ENCODE peak calls at places on chromosomes 5 and 9, in nine cellular contexts. V is A549; F is PC-3; D is NCI-H69; N is stimulated activated CD8-positive, alpha-beta memory T cell treated with anti-CD3 and anti-CD28 coated beads, Interleukin-4, amount 100 ng/mL, for 4 hours; S is OCI-LY7; U is tibial artery; M is fibroblast of villous mesenchyme; E is caudate nucleus. T is an unnamed sample.

GRCh38 chr9:33136721-33137120 is 30.4 kb downstream of the B4GALT1 start:
- DNase-seq in V (no peak), F (no peak), D (no peak), N (no peak), S (no peak), U (no peak), M (no peak), E (no peak), T (no peak)

GRCh38 chr5:41637424-41637823 is 127.0 kb upstream of the PLCXD3 start:
- DNase-seq in V (no peak), F (no peak), D (no peak), N (no peak), S (no peak), U (no peak), M (no peak), E (no peak), T (no peak)

GRCh38 chr9:83307051-83307724 is 231.0 kb downstream of the FRMD3 start:
- DNase-seq in V (no peak), F (no peak), D (peak; percentile 18), N (no peak), S (no peak), U (no peak), M (no peak), E (no peak), T (no peak)

GRCh38 chr5:53151713-53152458 is 42.3 kb upstream of the MOCS2 start:
- DNase-seq in V (no peak), F (peak; percentile 37), D (no peak), N (no peak), S (no peak), U (peak; percentile 76), M (peak; percentile 73), E (no peak), T (no peak)

GRCh38 chr5:123538670-123539459 is 26.9 kb downstream of the CSNK1G3 start:
- DNase-seq in V (no peak), F (no peak), D (peak; percentile 63), N (no peak), S (no peak), U (no peak), M (peak; percentile 22), E (no peak), T (no peak)

GRCh38 chr5:88657166-88657565 is 225.8 kb downstream of the MEF2C start:
- DNase-seq in V (no peak), F (no peak), D (no peak), N (no peak), S (no peak), U (no peak), M (no peak), E (no peak), T (no peak)

GRCh38 chr9:92989561-92989960 is 42.2 kb downstream of the FGD3 start:
- DNase-seq in V (no peak), F (no peak), D (peak; percentile 92), N (no peak), S (no peak), U (no peak), M (no peak), E (no peak), T (no peak)

GRCh38 chr9:116153765-116154333 is at the start of gene PAPPA:
- DNase-seq in V (no peak), F (no peak), D (peak; percentile 57), N (no peak), S (no peak), U (no peak), M (no peak), E (no peak), T (no peak)

GRCh38 chr5:53895091-53895683 is 334.7 kb downstream of the NDUFS4 start:
- DNase-seq in V (no peak), F (no peak), D (no peak), N (no peak), S (no peak), U (no peak), M (no peak), E (no peak), T (no peak)

GRCh38 chr9:34990908-34991832 is 1.6 kb downstream of the DNAJB5 start:
- DNase-seq in V (no peak), F (no peak), D (no peak), N (no peak), S (no peak), U (peak; percentile 74), M (no peak), E (no peak), T (peak; percentile 80)

GRCh38 chr5:179887095-179887494 is 20.6 kb downstream of the TBC1D9B start:
- DNase-seq in V (no peak), F (no peak), D (no peak), N (no peak), S (no peak), U (no peak), M (no peak), E (no peak), T (peak; percentile 60)

GRCh38 chr5:137218471-137218870 is 280.7 kb downstream of the SPOCK1 start:
- DNase-seq in V (peak; percentile 16), F (peak; percentile 83), D (peak; percentile 62), N (no peak), S (no peak), U (no peak), M (peak; percentile 25), E (no peak), T (no peak)

GRCh38 chr5:61881821-61882220 is 424.2 kb upstream of the KIF2A start:
- DNase-seq in V (no peak), F (no peak), D (peak; percentile 50), N (no peak), S (no peak), U (no peak), M (peak; percentile 10), E (peak; percentile 29), T (no peak)

GRCh38 chr9:81382281-81382680 is 307.1 kb downstream of the TLE1 start:
- DNase-seq in V (no peak), F (no peak), D (no peak), N (no peak), S (no peak), U (no peak), M (no peak), E (no peak), T (no peak)

GRCh38 chr9:69745716-69746538 is 13.9 kb downstream of the PTAR1 start:
- DNase-seq in V (no peak), F (peak; percentile 4), D (no peak), N (no peak), S (no peak), U (no peak), M (peak; percentile 30), E (no peak), T (no peak)

GRCh38 chr9:137083418-137084004 is 3.3 kb upstream of the MAN1B1 start:
- DNase-seq in V (peak; percentile 78), F (peak; percentile 92), D (no peak), N (no peak), S (no peak), U (peak; percentile 80), M (peak; percentile 95), E (peak; percentile 56), T (no peak)

GRCh38 chr5:176409765-176410164 is 6.6 kb downstream of the CLTB start:
- DNase-seq in V (no peak), F (no peak), D (no peak), N (no peak), S (no peak), U (peak; percentile 56), M (no peak), E (no peak), T (no peak)

GRCh38 chr5:126403156-126403555 is 20.1 kb upstream of the GRAMD2B start:
- DNase-seq in V (no peak), F (no peak), D (no peak), N (no peak), S (no peak), U (no peak), M (peak; percentile 30), E (no peak), T (no peak)

GRCh38 chr5:172700686-172701324 is 59.7 kb downstream of the NEURL1B start:
- DNase-seq in V (no peak), F (peak; percentile 25), D (peak; percentile 78), N (no peak), S (no peak), U (no peak), M (no peak), E (no peak), T (no peak)